ENCODE peak calls at places on chromosomes 3 and 15, in five cellular contexts. One of them, this sample, is unnamed.

GRCh38 chr15:63603516-63603915 is 6.3 kb downstream of the FBXL22 start:
- DNase-seq in tibial artery: no peak
- DNase-seq in hepatic stellate cell: no peak
- DNase-seq in GM12878: no peak
- DNase-seq in WTC11: no peak
- DNase-seq in this sample: no peak

GRCh38 chr3:126816956-126817777 is 113.1 kb downstream of the CHCHD6 start:
- DNase-seq in GM12878: no peak
- DNase-seq in tibial artery: no peak
- DNase-seq in hepatic stellate cell: no peak
- DNase-seq in WTC11: no peak
- DNase-seq in this sample: no peak

GRCh38 chr3:126467611-126467955 is 8.1 kb downstream of the ZXDC start:
- DNase-seq in hepatic stellate cell: no peak
- DNase-seq in WTC11: peak
- DNase-seq in tibial artery: peak
- DNase-seq in GM12878: no peak
- DNase-seq in this sample: no peak

GRCh38 chr15:63041982-63042878 is at the start of gene TPM1:
- DNase-seq in tibial artery: peak
- DNase-seq in hepatic stellate cell: peak
- DNase-seq in WTC11: peak
- DNase-seq in GM12878: no peak
- DNase-seq in this sample: peak

GRCh38 chr3:169596126-169596525 is 67.4 kb downstream of the MECOM start:
- DNase-seq in GM12878: no peak
- DNase-seq in hepatic stellate cell: no peak
- DNase-seq in WTC11: no peak
- DNase-seq in tibial artery: no peak
- DNase-seq in this sample: no peak

GRCh38 chr3:138440596-138440995 is 6.2 kb downstream of the ESYT3 start:
- DNase-seq in GM12878: no peak
- DNase-seq in WTC11: no peak
- DNase-seq in tibial artery: no peak
- DNase-seq in hepatic stellate cell: no peak
- DNase-seq in this sample: no peak

GRCh38 chr15:62389887-62390792 is 225.1 kb upstream of the C2CD4B start:
- DNase-seq in WTC11: peak
- DNase-seq in tibial artery: peak
- DNase-seq in GM12878: no peak
- DNase-seq in hepatic stellate cell: peak
- DNase-seq in this sample: peak

GRCh38 chr15:64101018-64101417 is 5.2 kb downstream of the SNX1 start:
- DNase-seq in GM12878: no peak
- DNase-seq in hepatic stellate cell: no peak
- DNase-seq in tibial artery: no peak
- DNase-seq in WTC11: no peak
- DNase-seq in this sample: no peak

GRCh38 chr3:15333099-15333956 is 942 bp upstream of the SH3BP5 start:
- DNase-seq in GM12878: no peak
- DNase-seq in tibial artery: no peak
- DNase-seq in hepatic stellate cell: no peak
- DNase-seq in WTC11: no peak
- DNase-seq in this sample: no peak

GRCh38 chr15:92864127-92864814 is 35.9 kb upstream of the CHD2 start:
- DNase-seq in GM12878: no peak
- DNase-seq in hepatic stellate cell: no peak
- DNase-seq in tibial artery: no peak
- DNase-seq in WTC11: no peak
- DNase-seq in this sample: no peak

GRCh38 chr3:24773798-24774197 is 279.1 kb upstream of the THRB start:
- DNase-seq in GM12878: no peak
- DNase-seq in hepatic stellate cell: peak
- DNase-seq in WTC11: peak
- DNase-seq in tibial artery: peak
- DNase-seq in this sample: peak

GRCh38 chr15:80743189-80743833 is 35.9 kb upstream of the CEMIP start:
- DNase-seq in tibial artery: no peak
- DNase-seq in hepatic stellate cell: peak
- DNase-seq in WTC11: no peak
- DNase-seq in GM12878: no peak
- DNase-seq in this sample: peak

GRCh38 chr3:29605845-29606244 is 325.0 kb downstream of the RBMS3 start:
- DNase-seq in tibial artery: no peak
- DNase-seq in WTC11: no peak
- DNase-seq in GM12878: no peak
- DNase-seq in hepatic stellate cell: peak
- DNase-seq in this sample: peak

GRCh38 chr3:131988209-131988608 is 46.6 kb downstream of the CPNE4 start:
- DNase-seq in GM12878: no peak
- DNase-seq in WTC11: no peak
- DNase-seq in hepatic stellate cell: no peak
- DNase-seq in tibial artery: no peak
- DNase-seq in this sample: no peak

GRCh38 chr15:92714071-92714456 is 58.5 kb upstream of the FAM174B start:
- DNase-seq in GM12878: no peak
- DNase-seq in hepatic stellate cell: peak
- DNase-seq in tibial artery: no peak
- DNase-seq in WTC11: peak
- DNase-seq in this sample: no peak

GRCh38 chr3:31235062-31235704 is 297.5 kb upstream of the STT3B start:
- DNase-seq in tibial artery: no peak
- DNase-seq in hepatic stellate cell: no peak
- DNase-seq in GM12878: no peak
- DNase-seq in WTC11: no peak
- DNase-seq in this sample: no peak

GRCh38 chr15:41809526-41810220 is 18.2 kb upstream of the JMJD7 start:
- DNase-seq in hepatic stellate cell: no peak
- DNase-seq in tibial artery: no peak
- DNase-seq in GM12878: no peak
- DNase-seq in WTC11: no peak
- DNase-seq in this sample: no peak

GRCh38 chr15:100687532-100688215 is 85.3 kb downstream of the ASB7 start:
- DNase-seq in WTC11: no peak
- DNase-seq in tibial artery: no peak
- DNase-seq in GM12878: no peak
- DNase-seq in hepatic stellate cell: no peak
- DNase-seq in this sample: peak

GRCh38 chr15:81809543-81809942 is 236.3 kb downstream of the MEX3B start:
- DNase-seq in WTC11: peak
- DNase-seq in GM12878: no peak
- DNase-seq in hepatic stellate cell: no peak
- DNase-seq in tibial artery: no peak
- DNase-seq in this sample: no peak

GRCh38 chr15:97545799-97546198 is 414.7 kb upstream of the ARRDC4 start:
- DNase-seq in tibial artery: no peak
- DNase-seq in hepatic stellate cell: no peak
- DNase-seq in WTC11: no peak
- DNase-seq in GM12878: no peak
- DNase-seq in this sample: no peak

GRCh38 chr15:44489464-44489863 is 47.5 kb upstream of the EIF3J start:
- DNase-seq in GM12878: no peak
- DNase-seq in tibial artery: no peak
- DNase-seq in hepatic stellate cell: peak
- DNase-seq in WTC11: no peak
- DNase-seq in this sample: no peak

GRCh38 chr15:31487811-31488436 is 161.3 kb downstream of the KLF13 start:
- DNase-seq in tibial artery: no peak
- DNase-seq in WTC11: no peak
- DNase-seq in GM12878: peak
- DNase-seq in hepatic stellate cell: peak
- DNase-seq in this sample: no peak

GRCh38 chr15:65066001-65066634 is 1.7 kb downstream of the RASL12 start:
- DNase-seq in hepatic stellate cell: no peak
- DNase-seq in GM12878: no peak
- DNase-seq in tibial artery: no peak
- DNase-seq in WTC11: no peak
- DNase-seq in this sample: peak

GRCh38 chr3:181210275-181210674 is 220.7 kb upstream of the DNAJC19 start:
- DNase-seq in tibial artery: no peak
- DNase-seq in GM12878: no peak
- DNase-seq in hepatic stellate cell: no peak
- DNase-seq in WTC11: no peak
- DNase-seq in this sample: no peak

GRCh38 chr3:43031490-43032216 is 52.5 kb downstream of the GASK1A start:
- DNase-seq in tibial artery: peak
- DNase-seq in WTC11: no peak
- DNase-seq in hepatic stellate cell: no peak
- DNase-seq in GM12878: no peak
- DNase-seq in this sample: no peak

GRCh38 chr3:72405943-72406585 is 442.2 kb downstream of the SHQ1 start:
- DNase-seq in hepatic stellate cell: no peak
- DNase-seq in GM12878: no peak
- DNase-seq in WTC11: no peak
- DNase-seq in tibial artery: no peak
- DNase-seq in this sample: no peak

GRCh38 chr15:79994651-79995050 is 23.7 kb upstream of the BCL2A1 start:
- DNase-seq in GM12878: no peak
- DNase-seq in WTC11: no peak
- DNase-seq in hepatic stellate cell: no peak
- DNase-seq in tibial artery: no peak
- DNase-seq in this sample: no peak

GRCh38 chr3:17190353-17191078 is 305.8 kb downstream of the PLCL2 start:
- DNase-seq in WTC11: no peak
- DNase-seq in GM12878: no peak
- DNase-seq in tibial artery: no peak
- DNase-seq in hepatic stellate cell: no peak
- DNase-seq in this sample: no peak

GRCh38 chr3:149152420-149152819 is 23.0 kb downstream of the HPS3 start:
- DNase-seq in tibial artery: no peak
- DNase-seq in hepatic stellate cell: peak
- DNase-seq in WTC11: no peak
- DNase-seq in GM12878: peak
- DNase-seq in this sample: no peak

GRCh38 chr3:150064952-150065351 is 94.3 kb upstream of the PFN2 start:
- DNase-seq in GM12878: no peak
- DNase-seq in WTC11: no peak
- DNase-seq in hepatic stellate cell: no peak
- DNase-seq in tibial artery: no peak
- DNase-seq in this sample: no peak

GRCh38 chr3:133157716-133158115 is 119.5 kb downstream of the TMEM108 start:
- DNase-seq in WTC11: no peak
- DNase-seq in GM12878: no peak
- DNase-seq in hepatic stellate cell: no peak
- DNase-seq in tibial artery: no peak
- DNase-seq in this sample: no peak

GRCh38 chr3:36182024-36182423 is 198.3 kb upstream of the STAC start:
- DNase-seq in tibial artery: no peak
- DNase-seq in GM12878: no peak
- DNase-seq in hepatic stellate cell: no peak
- DNase-seq in WTC11: no peak
- DNase-seq in this sample: no peak